ENCODE peak calls at places on chromosomes 5 and 9, in six cellular contexts. One of them, this sample, is unnamed.

GRCh38 chr9:1073497-1073896 is 23.3 kb downstream of the DMRT2 start:
- DNase-seq in adrenal gland: no peak
- DNase-seq in fibroblast of the aortic adventitia: no peak
- DNase-seq in NB4: no peak
- DNase-seq in uterus: no peak
- DNase-seq in epithelial cell of esophagus: peak; percentile 67
- DNase-seq in this sample: no peak

GRCh38 chr5:144028058-144028457 is 142.4 kb downstream of the YIPF5 start:
- DNase-seq in adrenal gland: no peak
- DNase-seq in fibroblast of the aortic adventitia: peak; percentile 90
- DNase-seq in NB4: no peak
- DNase-seq in uterus: peak; percentile 26
- DNase-seq in epithelial cell of esophagus: peak; percentile 64
- DNase-seq in this sample: peak; percentile 72

GRCh38 chr9:93810028-93810971 is 144.9 kb downstream of the BARX1 start:
- DNase-seq in adrenal gland: no peak
- DNase-seq in fibroblast of the aortic adventitia: no peak
- DNase-seq in NB4: no peak
- DNase-seq in uterus: no peak
- DNase-seq in epithelial cell of esophagus: no peak
- DNase-seq in this sample: no peak

GRCh38 chr9:135552698-135553161 is 6.8 kb downstream of the OBP2A start:
- DNase-seq in adrenal gland: no peak
- DNase-seq in fibroblast of the aortic adventitia: no peak
- DNase-seq in NB4: no peak
- DNase-seq in uterus: no peak
- DNase-seq in epithelial cell of esophagus: no peak
- DNase-seq in this sample: no peak

GRCh38 chr5:72516916-72517315 is 9.7 kb upstream of the ZNF366 start:
- DNase-seq in adrenal gland: no peak
- DNase-seq in fibroblast of the aortic adventitia: no peak
- DNase-seq in NB4: no peak
- DNase-seq in uterus: no peak
- DNase-seq in epithelial cell of esophagus: no peak
- DNase-seq in this sample: no peak

GRCh38 chr5:132266836-132267160 is 9.3 kb downstream of the PDLIM4 start:
- DNase-seq in adrenal gland: peak; percentile 7
- DNase-seq in fibroblast of the aortic adventitia: no peak
- DNase-seq in NB4: no peak
- DNase-seq in uterus: no peak
- DNase-seq in epithelial cell of esophagus: no peak
- DNase-seq in this sample: no peak

GRCh38 chr9:92066131-92066530 is 49.1 kb downstream of the SPTLC1 start:
- DNase-seq in adrenal gland: no peak
- DNase-seq in fibroblast of the aortic adventitia: no peak
- DNase-seq in NB4: no peak
- DNase-seq in uterus: no peak
- DNase-seq in epithelial cell of esophagus: no peak
- DNase-seq in this sample: no peak

GRCh38 chr5:69364414-69364813 is 4.9 kb downstream of the AK6 start:
- DNase-seq in adrenal gland: no peak
- DNase-seq in fibroblast of the aortic adventitia: peak; percentile 10
- DNase-seq in NB4: peak; percentile 59
- DNase-seq in uterus: no peak
- DNase-seq in epithelial cell of esophagus: peak; percentile 24
- DNase-seq in this sample: peak; percentile 17

GRCh38 chr5:67246108-67246507 is 49.5 kb upstream of the CD180 start:
- DNase-seq in adrenal gland: no peak
- DNase-seq in fibroblast of the aortic adventitia: peak; percentile 94
- DNase-seq in NB4: peak; percentile 71
- DNase-seq in uterus: no peak
- DNase-seq in epithelial cell of esophagus: peak; percentile 88
- DNase-seq in this sample: peak; percentile 95

GRCh38 chr9:109781541-109782197 is 1.7 kb downstream of the PALM2AKAP2 start:
- DNase-seq in adrenal gland: no peak
- DNase-seq in fibroblast of the aortic adventitia: peak; percentile 34
- DNase-seq in NB4: no peak
- DNase-seq in uterus: no peak
- DNase-seq in epithelial cell of esophagus: peak; percentile 47
- DNase-seq in this sample: peak; percentile 14

GRCh38 chr9:70195456-70195855 is 63.3 kb upstream of the SMC5 start:
- DNase-seq in adrenal gland: no peak
- DNase-seq in fibroblast of the aortic adventitia: no peak
- DNase-seq in NB4: no peak
- DNase-seq in uterus: no peak
- DNase-seq in epithelial cell of esophagus: peak; percentile 42
- DNase-seq in this sample: no peak

GRCh38 chr5:93280518-93280917 is 300.5 kb downstream of the NR2F1-AS1 start:
- DNase-seq in adrenal gland: no peak
- DNase-seq in fibroblast of the aortic adventitia: no peak
- DNase-seq in NB4: no peak
- DNase-seq in uterus: no peak
- DNase-seq in epithelial cell of esophagus: no peak
- DNase-seq in this sample: no peak

GRCh38 chr5:158451983-158452710 is 593.2 kb upstream of the CLINT1 start:
- DNase-seq in adrenal gland: no peak
- DNase-seq in fibroblast of the aortic adventitia: no peak
- DNase-seq in NB4: no peak
- DNase-seq in uterus: no peak
- DNase-seq in epithelial cell of esophagus: no peak
- DNase-seq in this sample: no peak

GRCh38 chr5:128649183-128649582 is 111.1 kb upstream of the FBN2 start:
- DNase-seq in adrenal gland: no peak
- DNase-seq in fibroblast of the aortic adventitia: peak; percentile 75
- DNase-seq in NB4: no peak
- DNase-seq in uterus: no peak
- DNase-seq in epithelial cell of esophagus: no peak
- DNase-seq in this sample: peak; percentile 83

GRCh38 chr9:119968837-119969707 is 599.8 kb upstream of the BRINP1 start:
- DNase-seq in adrenal gland: peak; percentile 71
- DNase-seq in fibroblast of the aortic adventitia: peak; percentile 63
- DNase-seq in NB4: peak; percentile 62
- DNase-seq in uterus: peak; percentile 50
- DNase-seq in epithelial cell of esophagus: peak; percentile 64
- DNase-seq in this sample: peak; percentile 62

GRCh38 chr5:115296130-115296997 is at the start of gene CCDC112:
- DNase-seq in adrenal gland: peak; percentile 83
- DNase-seq in fibroblast of the aortic adventitia: peak; percentile 66
- DNase-seq in NB4: peak; percentile 88
- DNase-seq in uterus: peak; percentile 71
- DNase-seq in epithelial cell of esophagus: peak; percentile 84
- DNase-seq in this sample: peak; percentile 84

GRCh38 chr5:54909911-54910870 is 75.2 kb downstream of the ESM1 start:
- DNase-seq in adrenal gland: no peak
- DNase-seq in fibroblast of the aortic adventitia: peak; percentile 78
- DNase-seq in NB4: no peak
- DNase-seq in uterus: no peak
- DNase-seq in epithelial cell of esophagus: no peak
- DNase-seq in this sample: peak; percentile 86

GRCh38 chr5:137563646-137564474 is 64.7 kb upstream of the SPOCK1 start:
- DNase-seq in adrenal gland: no peak
- DNase-seq in fibroblast of the aortic adventitia: peak; percentile 75
- DNase-seq in NB4: peak; percentile 87
- DNase-seq in uterus: peak; percentile 18
- DNase-seq in epithelial cell of esophagus: peak; percentile 66
- DNase-seq in this sample: peak; percentile 77

GRCh38 chr5:132744659-132745058 is 2.6 kb upstream of the CCNI2 start:
- DNase-seq in adrenal gland: no peak
- DNase-seq in fibroblast of the aortic adventitia: no peak
- DNase-seq in NB4: no peak
- DNase-seq in uterus: no peak
- DNase-seq in epithelial cell of esophagus: no peak
- DNase-seq in this sample: no peak

DNA sequence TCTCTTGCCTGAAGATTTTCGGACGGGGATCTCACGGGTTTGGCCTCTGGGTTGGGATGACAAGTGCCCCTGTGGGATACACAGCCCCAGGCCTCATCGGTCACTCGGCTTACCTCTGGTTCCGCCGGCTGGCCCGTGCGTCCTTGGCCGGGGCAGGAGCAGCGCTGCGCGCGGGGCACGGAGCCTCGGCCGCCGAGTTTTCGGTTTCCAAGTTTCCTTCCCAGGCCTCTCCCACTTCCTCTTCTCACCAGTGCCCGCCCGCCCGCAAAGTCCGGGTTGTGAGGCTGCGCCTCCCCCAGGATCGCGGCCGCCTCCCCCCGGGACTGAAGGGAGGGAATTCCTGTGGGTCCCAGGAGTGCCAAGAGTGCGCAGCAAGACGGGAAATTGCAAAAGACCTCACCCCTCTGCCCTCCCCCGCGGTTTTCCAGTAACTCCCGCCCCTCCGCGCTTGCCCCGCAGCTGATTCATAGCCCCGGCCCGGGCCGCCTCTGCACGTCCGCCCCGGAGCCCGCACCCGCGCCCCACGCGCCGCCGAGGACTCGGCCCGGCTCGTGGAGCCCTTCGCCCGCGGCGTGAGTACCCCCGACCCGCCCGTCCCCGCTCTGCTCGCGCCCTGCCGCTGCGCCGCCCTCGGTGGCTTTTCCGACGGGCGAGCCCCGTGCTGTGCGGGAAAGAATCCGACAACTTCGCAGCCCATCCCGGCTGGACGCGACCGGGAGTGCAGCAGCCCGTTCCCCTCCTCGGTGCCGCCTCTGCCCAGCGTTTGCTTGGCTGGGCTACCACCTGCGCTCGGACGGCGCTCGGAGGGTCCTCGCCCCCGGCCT is at the start of gene OSMR:
- DNase-seq in adrenal gland: peak; percentile 92
- DNase-seq in fibroblast of the aortic adventitia: peak; percentile 99
- DNase-seq in NB4: peak; percentile 26
- DNase-seq in uterus: peak; percentile 97
- DNase-seq in epithelial cell of esophagus: peak; percentile 99
- DNase-seq in this sample: peak; percentile 99
- H3K4me3 ChIP-seq in adrenal gland: peak within 1 kb of the TSS; percentile 64
- H3K4me3 ChIP-seq in fibroblast of the aortic adventitia: peak within 1 kb of the TSS; percentile 93
- H3K4me3 ChIP-seq in NB4: no peak within 1 kb of the TSS
- H3K4me3 ChIP-seq in uterus: peak within 1 kb of the TSS; percentile 74
- H3K4me3 ChIP-seq in epithelial cell of esophagus: peak within 1 kb of the TSS; percentile 64
- H3K4me3 ChIP-seq in this sample: peak within 1 kb of the TSS; percentile 93

GRCh38 chr5:43231977-43232376 is 40.0 kb downstream of the NIM1K start:
- DNase-seq in adrenal gland: no peak
- DNase-seq in fibroblast of the aortic adventitia: peak; percentile 4
- DNase-seq in NB4: peak; percentile 24
- DNase-seq in uterus: no peak
- DNase-seq in epithelial cell of esophagus: peak; percentile 34
- DNase-seq in this sample: no peak
- TF ChIP-seq CTCF in adrenal gland: peak; percentile 20
- TF ChIP-seq CTCF in fibroblast of the aortic adventitia: no peak
- TF ChIP-seq CTCF in NB4: no peak
- TF ChIP-seq CTCF in uterus: no peak
- TF ChIP-seq CTCF in epithelial cell of esophagus: peak; percentile 34
- TF ChIP-seq CTCF in this sample: peak; percentile 18

GRCh38 chr9:79575560-79575959 is 3.8 kb downstream of the TLE4 start:
- DNase-seq in adrenal gland: no peak
- DNase-seq in fibroblast of the aortic adventitia: no peak
- DNase-seq in NB4: no peak
- DNase-seq in uterus: no peak
- DNase-seq in epithelial cell of esophagus: no peak
- DNase-seq in this sample: peak; percentile 10

GRCh38 chr9:79573697-79573976 is 1.9 kb downstream of the TLE4 start:
- DNase-seq in adrenal gland: no peak
- DNase-seq in fibroblast of the aortic adventitia: no peak
- DNase-seq in NB4: no peak
- DNase-seq in uterus: no peak
- DNase-seq in epithelial cell of esophagus: no peak
- DNase-seq in this sample: peak; percentile 28

GRCh38 chr9:79572891-79573696 is 1.3 kb downstream of the TLE4 start:
- DNase-seq in adrenal gland: peak; percentile 69
- DNase-seq in fibroblast of the aortic adventitia: no peak
- DNase-seq in NB4: peak; percentile 46
- DNase-seq in uterus: peak; percentile 51
- DNase-seq in epithelial cell of esophagus: peak; percentile 33
- DNase-seq in this sample: no peak

GRCh38 chr9:79574716-79575242 is 3.0 kb downstream of the TLE4 start:
- DNase-seq in adrenal gland: no peak
- DNase-seq in fibroblast of the aortic adventitia: no peak
- DNase-seq in NB4: no peak
- DNase-seq in uterus: no peak
- DNase-seq in epithelial cell of esophagus: no peak
- DNase-seq in this sample: peak; percentile 13

DNA sequence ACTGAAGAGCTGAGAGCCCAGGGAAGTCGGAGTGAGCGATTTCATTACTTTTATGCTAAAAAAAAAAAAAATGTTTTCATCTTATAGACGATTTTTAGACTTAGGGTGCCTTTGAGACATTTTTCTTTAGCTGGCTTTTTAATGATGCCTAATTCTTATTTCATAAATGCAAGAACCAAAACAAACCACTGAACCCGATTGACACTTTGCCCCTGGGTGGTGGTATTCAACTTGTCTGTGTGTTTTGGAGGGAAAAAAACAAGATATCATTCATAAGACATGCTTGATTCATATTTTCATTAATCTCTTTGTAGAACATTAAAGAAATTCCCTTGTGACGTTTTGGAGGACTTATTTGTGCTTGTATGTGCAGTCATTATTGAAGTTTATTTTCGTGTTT is 2.4 kb downstream of the TLE4 start:
- DNase-seq in adrenal gland: no peak
- DNase-seq in fibroblast of the aortic adventitia: no peak
- DNase-seq in NB4: no peak
- DNase-seq in uterus: no peak
- DNase-seq in epithelial cell of esophagus: no peak
- DNase-seq in this sample: no peak
- H3K4me3 ChIP-seq in adrenal gland: peak overlapping the region; percentile 96
- H3K4me3 ChIP-seq in fibroblast of the aortic adventitia: peak overlapping the region; percentile 76
- H3K4me3 ChIP-seq in NB4: peak overlapping the region; percentile 77
- H3K4me3 ChIP-seq in uterus: peak overlapping the region; percentile 71
- H3K4me3 ChIP-seq in epithelial cell of esophagus: peak overlapping the region; percentile 70
- H3K4me3 ChIP-seq in this sample: peak overlapping the region; percentile 74

GRCh38 chr5:121969660-121970295 is 8.0 kb downstream of the SRFBP1 start:
- DNase-seq in adrenal gland: no peak
- DNase-seq in fibroblast of the aortic adventitia: peak; percentile 56
- DNase-seq in NB4: no peak
- DNase-seq in uterus: no peak
- DNase-seq in epithelial cell of esophagus: peak; percentile 22
- DNase-seq in this sample: peak; percentile 62

GRCh38 chr5:121968910-121969607 is 7.3 kb downstream of the SRFBP1 start:
- DNase-seq in adrenal gland: no peak
- DNase-seq in fibroblast of the aortic adventitia: peak; percentile 99
- DNase-seq in NB4: no peak
- DNase-seq in uterus: no peak
- DNase-seq in epithelial cell of esophagus: peak; percentile 95
- DNase-seq in this sample: peak; percentile 99

GRCh38 chr5:121963409-121963808 is 1.6 kb downstream of the SRFBP1 start:
- DNase-seq in adrenal gland: no peak
- DNase-seq in fibroblast of the aortic adventitia: no peak
- DNase-seq in NB4: no peak
- DNase-seq in uterus: no peak
- DNase-seq in epithelial cell of esophagus: peak; percentile 21
- DNase-seq in this sample: no peak

GRCh38 chr5:121962943-121963342 is 1.2 kb downstream of the SRFBP1 start:
- DNase-seq in adrenal gland: no peak
- DNase-seq in fibroblast of the aortic adventitia: no peak
- DNase-seq in NB4: no peak
- DNase-seq in uterus: no peak
- DNase-seq in epithelial cell of esophagus: peak; percentile 19
- DNase-seq in this sample: no peak

DNA sequence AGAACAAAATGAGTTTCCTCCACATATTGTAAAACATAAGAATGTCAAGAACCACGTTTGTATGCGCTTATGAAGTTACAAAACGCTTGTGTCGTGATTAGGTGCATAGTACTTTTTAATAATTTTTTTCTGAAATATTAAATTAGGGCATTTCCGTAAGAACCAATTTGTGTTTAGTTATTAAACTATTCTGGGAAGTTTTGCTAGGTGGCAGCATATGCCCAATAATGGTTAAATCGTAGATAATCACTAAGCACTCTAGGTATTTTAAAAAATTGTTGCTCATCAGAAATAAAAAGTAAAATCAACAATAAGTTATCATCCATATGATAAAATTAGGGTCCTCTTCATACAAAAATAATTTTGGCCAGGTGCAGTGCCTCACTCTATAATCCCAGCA is 5.4 kb downstream of the SRFBP1 start:
- DNase-seq in adrenal gland: no peak
- DNase-seq in fibroblast of the aortic adventitia: peak; percentile 83
- DNase-seq in NB4: no peak
- DNase-seq in uterus: no peak
- DNase-seq in epithelial cell of esophagus: peak; percentile 40
- DNase-seq in this sample: peak; percentile 71
- TF ChIP-seq CTCF in adrenal gland: peak; percentile 54
- TF ChIP-seq CTCF in fibroblast of the aortic adventitia: peak; percentile 49
- TF ChIP-seq CTCF in NB4: no peak
- TF ChIP-seq CTCF in uterus: peak; percentile 19
- TF ChIP-seq CTCF in epithelial cell of esophagus: peak; percentile 35
- TF ChIP-seq CTCF in this sample: peak; percentile 34